ENCODE peak calls at places on chromosomes 5 and 9, in eight cellular contexts. Z is K562; Q is A549; J is AG04450; G is HCT116; L is thoracic aorta; C is left ventricle myocardium inferior; A is CD4-positive, alpha-beta T cell. M is an unnamed sample.

GRCh38 chr5:98904786-98905185 is 24.0 kb downstream of the CHD1 start:
- DNase-seq in A (no peak), J (no peak), Z (no peak), C (no peak), L (no peak), G (no peak), Q (no peak), M (no peak)

GRCh38 chr9:76912631-76913275 is 6.8 kb upstream of the PRUNE2 start:
- DNase-seq in A (no peak), G (peak), Q (no peak), J (no peak), Z (peak), L (no peak), C (no peak), M (no peak)

GRCh38 chr9:17776735-17777134 is 197.9 kb downstream of the SH3GL2 start:
- DNase-seq in L (no peak), G (no peak), A (no peak), C (peak), J (no peak), Q (no peak), Z (no peak), M (no peak)

GRCh38 chr5:141559481-141559880 is 59.3 kb downstream of the DIAPH1 start:
- DNase-seq in A (no peak), C (no peak), Q (no peak), Z (no peak), G (no peak), L (no peak), J (no peak), M (no peak)

GRCh38 chr5:68217476-68217984 is 2.0 kb downstream of the PIK3R1 start:
- DNase-seq in J (no peak), A (no peak), Z (no peak), Q (no peak), C (no peak), L (no peak), G (no peak), M (no peak)

GRCh38 chr5:176597417-176598389 is 12.3 kb downstream of the GPRIN1 start:
- DNase-seq in Z (no peak), A (no peak), C (no peak), J (no peak), L (no peak), Q (no peak), G (no peak), M (no peak)

GRCh38 chr5:177363565-177363964 is 5.8 kb downstream of the RGS14 start:
- DNase-seq in J (no peak), C (no peak), G (no peak), A (no peak), Q (no peak), L (no peak), Z (no peak), M (no peak)

GRCh38 chr5:102777099-102777498 is 22.0 kb downstream of the PAM start:
- DNase-seq in Q (no peak), Z (no peak), J (no peak), A (no peak), G (no peak), L (no peak), C (no peak), M (no peak)

GRCh38 chr9:18502546-18502945 is 28.6 kb downstream of the ADAMTSL1 start:
- DNase-seq in J (no peak), C (no peak), G (no peak), A (no peak), Z (no peak), L (no peak), Q (no peak), M (no peak)

DNA sequence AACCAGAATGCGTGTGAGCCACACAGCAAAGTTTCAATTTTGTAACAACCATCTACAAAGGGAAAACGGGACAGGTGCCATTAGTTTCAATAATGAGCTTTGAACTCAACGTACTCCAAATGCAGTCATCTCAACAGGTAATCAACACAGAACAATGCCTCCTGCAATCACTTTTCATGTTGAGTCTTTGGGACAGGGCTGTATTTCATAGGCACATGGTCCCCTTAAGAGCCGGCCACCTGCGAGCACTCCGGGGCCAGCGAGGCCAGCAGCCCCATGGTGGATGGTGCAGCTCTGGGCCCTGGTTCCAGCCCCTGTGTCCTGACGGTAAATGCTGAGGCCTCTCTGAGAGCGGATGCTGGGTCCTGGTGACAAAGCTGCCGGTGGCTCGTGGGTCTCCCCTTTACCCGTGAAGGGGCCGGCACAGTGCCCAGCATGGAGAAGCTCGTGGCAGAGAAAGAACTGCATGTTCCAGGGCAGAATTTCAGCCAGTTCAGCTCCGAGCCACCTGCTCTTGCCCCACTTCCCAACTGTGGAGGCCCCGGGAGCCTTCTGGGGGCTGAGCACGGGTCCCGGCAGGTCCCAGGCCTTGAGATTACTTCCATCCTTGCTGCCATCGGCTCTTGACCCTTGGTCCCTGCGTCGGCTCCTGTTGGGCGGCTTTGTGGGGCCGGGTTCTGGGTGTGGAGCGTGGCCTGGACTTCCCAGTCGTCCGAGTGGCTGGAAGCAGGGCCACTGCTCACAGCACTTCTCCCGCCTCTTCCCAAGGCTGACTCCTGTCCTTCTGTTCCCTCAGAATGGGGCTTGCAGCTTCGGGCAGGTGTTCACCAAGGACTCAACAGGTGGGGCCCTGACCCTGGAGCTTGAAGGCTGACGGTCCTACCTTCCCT is 26.1 kb upstream of the RNU6ATAC start:
- DNase-seq in L (no peak), Z (no peak), J (no peak), G (no peak), C (no peak), Q (no peak), A (no peak), M (no peak)
- H3K27ac ChIP-seq in L (no peak), Z (no peak), J (no peak), G (no peak), C (no peak), Q (no peak), A (no peak), M (no peak)

GRCh38 chr5:150781706-150782614 is 3.4 kb downstream of the SMIM3 start:
- DNase-seq in Z (no peak), C (peak), L (peak), Q (no peak), J (peak), G (no peak), A (no peak), M (no peak)

GRCh38 chr5:150780180-150780692 is 1.7 kb downstream of the SMIM3 start:
- DNase-seq in Z (no peak), J (no peak), L (peak), G (no peak), A (no peak), C (peak), Q (no peak), M (no peak)

GRCh38 chr5:150783422-150783928 is 4.9 kb downstream of the SMIM3 start:
- DNase-seq in Q (no peak), Z (no peak), G (peak), A (peak), J (no peak), C (peak), L (no peak), M (no peak)

GRCh38 chr5:150780816-150781221 is 2.3 kb downstream of the SMIM3 start:
- DNase-seq in L (no peak), Z (no peak), Q (no peak), G (no peak), C (no peak), J (no peak), A (no peak), M (no peak)

GRCh38 chr5:150782850-150783249 is 4.3 kb downstream of the SMIM3 start:
- DNase-seq in A (no peak), L (no peak), Q (no peak), G (no peak), C (no peak), Z (no peak), J (no peak), M (no peak)
- H3K27ac ChIP-seq in A (peak), L (peak), Q (no peak), G (peak), C (peak), Z (peak), J (peak), M (peak)

GRCh38 chr9:106869458-106869857 is 6.5 kb downstream of the ZNF462 start:
- DNase-seq in G (no peak), Z (no peak), Q (no peak), L (no peak), A (no peak), C (no peak), J (no peak), M (no peak)
- H3K27ac ChIP-seq in G (no peak), Z (no peak), Q (no peak), L (peak), A (no peak), C (peak), J (no peak), M (peak)

GRCh38 chr5:132102944-132103343 is 29.4 kb downstream of the CSF2 start:
- DNase-seq in Z (no peak), J (no peak), A (no peak), L (no peak), G (no peak), C (no peak), Q (no peak), M (no peak)

GRCh38 chr5:132101385-132101880 is 27.8 kb downstream of the CSF2 start:
- DNase-seq in C (no peak), G (no peak), A (no peak), Q (no peak), J (no peak), L (no peak), Z (no peak), M (no peak)

GRCh38 chr5:132103380-132103951 is 29.9 kb downstream of the CSF2 start:
- DNase-seq in C (peak), J (peak), A (peak), G (peak), Z (peak), L (peak), Q (peak), M (no peak)

GRCh38 chr5:132100672-132101261 is 27.2 kb downstream of the CSF2 start:
- DNase-seq in A (no peak), G (no peak), Q (no peak), Z (no peak), C (no peak), J (no peak), L (no peak), M (no peak)

GRCh38 chr5:132102101-132102701 is 28.6 kb downstream of the CSF2 start:
- DNase-seq in L (no peak), G (no peak), A (no peak), Q (no peak), J (no peak), C (no peak), Z (no peak), M (no peak)
- H3K27ac ChIP-seq in L (peak), G (no peak), A (peak), Q (peak), J (no peak), C (no peak), Z (no peak), M (no peak)

DNA sequence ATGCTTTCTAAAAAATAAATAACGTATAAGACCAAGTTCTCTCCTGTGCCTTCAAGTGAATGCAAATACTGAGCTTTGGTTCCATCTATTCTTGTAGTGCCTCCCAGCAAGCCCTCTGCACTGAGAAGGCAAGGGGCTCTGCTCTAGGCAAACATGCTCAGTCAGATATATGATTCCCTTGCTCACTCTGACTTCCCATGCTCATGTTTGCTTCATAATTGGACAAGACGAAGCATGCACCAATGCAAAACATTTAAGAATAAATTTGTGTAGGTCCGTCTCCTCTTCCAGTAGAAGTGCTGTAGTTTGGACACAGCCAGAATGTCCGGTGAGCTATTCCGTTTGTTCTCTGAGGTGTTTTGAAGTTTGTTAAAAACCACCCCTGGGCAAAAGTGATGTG is 185.9 kb downstream of the PBX3 start:
- DNase-seq in A (no peak), C (no peak), G (no peak), L (no peak), Q (no peak), Z (no peak), J (no peak), M (no peak)
- H3K27ac ChIP-seq in A (no peak), C (no peak), G (no peak), L (no peak), Q (no peak), Z (no peak), J (no peak), M (peak)

GRCh38 chr9:91086657-91087563 is 274.8 kb downstream of the AUH start:
- DNase-seq in A (no peak), Q (no peak), Z (no peak), J (no peak), C (no peak), G (no peak), L (no peak), M (no peak)

GRCh38 chr9:91090132-91090410 is 271.6 kb downstream of the AUH start:
- DNase-seq in G (no peak), L (no peak), C (no peak), A (no peak), Q (no peak), Z (no peak), J (no peak), M (no peak)

GRCh38 chr9:91092214-91092613 is 269.5 kb downstream of the AUH start:
- DNase-seq in Z (no peak), C (no peak), Q (no peak), A (no peak), G (no peak), L (no peak), J (no peak), M (no peak)

GRCh38 chr9:91085499-91086291 is 276.0 kb downstream of the AUH start:
- DNase-seq in C (no peak), Z (no peak), Q (no peak), A (no peak), J (no peak), L (no peak), G (no peak), M (no peak)

GRCh38 chr9:91089405-91090131 is 272.1 kb downstream of the AUH start:
- DNase-seq in Z (peak), L (no peak), A (no peak), J (no peak), Q (no peak), C (no peak), G (no peak), M (no peak)
- H3K27ac ChIP-seq in Z (no peak), L (no peak), A (no peak), J (no peak), Q (no peak), C (no peak), G (no peak), M (no peak)

GRCh38 chr9:70593241-70593640 is 178.8 kb upstream of the KLF9 start:
- DNase-seq in G (no peak), Z (no peak), L (no peak), Q (no peak), A (no peak), J (no peak), C (no peak), M (no peak)
- H3K27ac ChIP-seq in G (no peak), Z (no peak), L (no peak), Q (no peak), A (no peak), J (no peak), C (peak), M (peak)

M was measured in esophagus squamous epithelium.